ENCODE peak calls at places on chromosomes 16 and 17, in five cellular contexts. E, R, A, B and G are unnamed samples.

GRCh38 chr16:10738231-10739077 is 5.2 kb upstream of the NUBP1 start:
- DNase-seq in R (peak), A (peak), E (no peak), B (peak), G (no peak)

GRCh38 chr16:29837833-29838232 is 17.6 kb downstream of the MVP start:
- DNase-seq in E (no peak), B (no peak), R (no peak), A (no peak), G (no peak)

GRCh38 chr17:6352016-6352415 is 82.9 kb downstream of the AIPL1 start:
- DNase-seq in E (no peak), A (no peak), B (peak), R (no peak), G (no peak)

GRCh38 chr17:58092101-58092796 is 9.0 kb downstream of the DYNLL2 start:
- DNase-seq in A (no peak), E (no peak), R (no peak), B (no peak), G (no peak)

GRCh38 chr16:68229431-68230175 is 6.3 kb downstream of the ESRP2 start:
- DNase-seq in B (peak), A (peak), R (no peak), E (peak), G (peak)

GRCh38 chr16:2663553-2664521 is 18.5 kb upstream of the KCTD5 start:
- DNase-seq in E (peak), A (no peak), B (peak), R (no peak), G (no peak)

GRCh38 chr16:15427648-15428239 is 6.6 kb upstream of the BMERB1 start:
- DNase-seq in E (peak), A (peak), R (no peak), B (peak), G (peak)

GRCh38 chr17:7177954-7178477 is 1.2 kb downstream of the ASGR1 start:
- DNase-seq in E (peak), A (no peak), R (no peak), B (no peak), G (peak)

GRCh38 chr17:65191805-65192740 is 54.9 kb downstream of the RGS9 start:
- DNase-seq in R (no peak), B (no peak), A (peak), E (peak), G (no peak)

GRCh38 chr17:77476920-77477805 is 336.4 kb downstream of the SEC14L1 start:
- DNase-seq in B (peak), R (peak), E (peak), A (no peak), G (no peak)

GRCh38 chr17:1999557-2000251 is 25.4 kb downstream of the RTN4RL1 start:
- DNase-seq in B (no peak), E (no peak), A (peak), R (no peak), G (peak)

GRCh38 chr17:7587420-7587786 is 2.5 kb downstream of the SOX15 start:
- DNase-seq in A (no peak), B (no peak), E (no peak), R (no peak), G (no peak)

DNA sequence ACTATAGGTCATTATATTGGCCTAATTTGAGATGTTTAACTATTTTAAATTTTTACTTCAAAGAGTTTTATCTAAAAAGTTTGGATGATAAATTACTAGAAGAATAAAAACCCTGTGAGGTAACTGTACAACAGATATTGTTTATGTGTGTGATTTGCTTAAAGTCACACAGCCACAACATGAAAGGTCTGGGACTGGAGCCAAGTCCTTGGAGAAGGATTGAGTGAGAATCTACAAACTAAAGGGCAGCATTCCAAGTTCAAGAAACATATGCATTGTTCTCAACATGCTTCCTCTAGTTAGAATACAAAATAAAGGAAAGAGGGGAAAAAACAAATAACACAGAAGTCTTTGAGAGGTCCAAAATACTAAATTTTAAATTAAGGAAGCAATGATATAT is 131.5 kb upstream of the MON1B start:
- DNase-seq in B (no peak), R (no peak), A (no peak), E (peak), G (no peak)
- H3K4me3 ChIP-seq in B (no peak), R (no peak), A (no peak), E (no peak), G (no peak)

DNA sequence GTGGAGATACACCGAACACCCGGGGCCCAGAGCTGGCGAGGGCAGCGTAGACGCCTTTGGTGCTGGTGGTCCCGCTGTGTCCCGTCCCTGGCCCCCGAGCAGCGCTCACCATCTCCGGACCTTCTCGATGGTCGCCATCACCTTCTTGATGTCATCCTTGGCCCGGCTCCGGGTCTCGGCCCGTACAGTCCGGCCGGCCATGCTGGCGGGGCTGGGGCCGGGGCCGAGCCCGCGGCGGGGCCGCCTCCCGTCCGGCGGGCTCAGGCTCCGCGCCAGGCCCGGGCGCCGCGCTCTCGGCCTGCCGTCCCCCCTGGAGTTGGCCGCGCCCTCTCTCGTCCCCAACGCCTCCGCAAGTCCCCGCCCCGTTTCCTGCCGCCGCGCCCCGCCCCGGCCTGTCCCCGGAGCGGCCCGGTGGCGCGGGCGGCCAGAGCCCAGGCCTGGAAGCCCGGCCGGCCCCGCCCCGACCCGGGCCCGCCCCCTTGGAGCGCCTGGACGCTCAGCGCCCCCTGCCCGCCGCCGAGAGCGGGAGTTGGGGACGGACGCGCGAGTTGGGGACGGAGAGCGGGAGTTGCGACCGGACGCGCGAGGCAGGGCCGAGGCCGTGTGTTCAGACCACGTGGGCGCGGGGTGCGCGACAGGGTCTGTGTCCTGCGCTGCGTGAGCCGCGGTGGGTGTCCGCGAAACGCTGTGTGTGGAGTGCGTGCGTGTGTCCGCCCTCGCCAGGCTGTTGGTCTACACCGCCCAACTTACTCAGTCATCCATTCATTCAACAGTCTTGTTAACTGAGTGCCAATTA is at the start of gene BCL7C:
- DNase-seq in B (peak), A (peak), R (peak), E (peak), G (peak)
- TF ChIP-seq CTCF in B (peak), A (peak), R (peak), E (peak), G (peak)

GRCh38 chr17:81652901-81653771 is 3.2 kb downstream of the PDE6G start:
- DNase-seq in B (no peak), A (no peak), R (no peak), E (no peak), G (no peak)
- H3K4me3 ChIP-seq in B (no peak), A (no peak), R (no peak), E (no peak), G (no peak)

GRCh38 chr17:33562792-33563191 is 269.7 kb upstream of the ASIC2 start:
- DNase-seq in A (no peak), B (no peak), E (no peak), R (no peak), G (no peak)
- TF ChIP-seq CTCF in A (no peak), B (no peak), E (no peak), R (no peak), G (peak)

GRCh38 chr16:1430759-1431496 is at the start of gene PERCC1:
- DNase-seq in B (no peak), A (no peak), R (no peak), E (peak), G (no peak)
- H3K4me3 ChIP-seq in B (no peak), A (no peak), R (no peak), E (no peak), G (no peak)

GRCh38 chr17:73203135-73203787 is 10.4 kb downstream of the COG1 start:
- DNase-seq in R (no peak), E (peak), A (no peak), B (peak), G (no peak)

GRCh38 chr17:73208139-73208827 is 15.4 kb downstream of the COG1 start:
- DNase-seq in R (no peak), A (no peak), E (no peak), B (peak), G (no peak)

GRCh38 chr17:73203788-73204479 is 11.1 kb downstream of the COG1 start:
- DNase-seq in B (peak), E (no peak), R (no peak), A (no peak), G (no peak)

GRCh38 chr17:73209436-73209835 is 16.6 kb downstream of the COG1 start:
- DNase-seq in E (no peak), R (no peak), B (peak), A (no peak), G (no peak)

GRCh38 chr17:73205326-73205980 is 12.6 kb downstream of the COG1 start:
- DNase-seq in B (peak), R (no peak), E (no peak), A (no peak), G (no peak)
- TF ChIP-seq CTCF in B (no peak), R (no peak), E (no peak), A (no peak), G (no peak)

DNA sequence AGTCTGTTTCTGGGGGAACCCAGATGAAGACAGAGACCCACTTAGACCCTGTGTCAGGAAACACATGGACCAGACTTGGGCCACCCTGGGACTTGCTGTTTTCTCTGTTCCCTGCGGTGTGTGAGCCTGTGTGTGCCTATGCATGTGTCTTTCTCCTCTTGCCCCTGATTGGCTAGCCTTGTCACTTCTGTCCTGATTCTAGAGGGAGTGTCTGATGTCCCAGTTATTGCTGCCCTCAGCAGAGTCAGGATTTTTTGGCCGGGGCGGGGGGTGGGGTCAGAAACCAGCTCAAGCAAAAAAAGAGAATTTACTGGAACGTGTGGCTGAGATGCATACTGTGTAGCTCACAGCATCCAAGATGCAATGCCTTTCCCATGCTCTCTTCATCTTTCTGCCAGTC is 30.5 kb downstream of the PLCG2 start:
- DNase-seq in B (no peak), E (no peak), A (no peak), R (no peak), G (no peak)
- H3K4me3 ChIP-seq in B (no peak), E (no peak), A (no peak), R (no peak), G (no peak)